ENCODE peak calls at places on chromosomes 5 and 9, in eight cellular contexts. One of them, this sample, is unnamed.

GRCh38 chr9:92196400-92196799 is 81.2 kb upstream of the SPTLC1 start:
- DNase-seq in uterus: no peak
- DNase-seq in neural progenitor cell: no peak
- DNase-seq in right atrium auricular region: no peak
- DNase-seq in fibroblast of lung: no peak
- DNase-seq in neuronal stem cell: no peak
- DNase-seq in PC-3: no peak
- DNase-seq in mucosa of descending colon: no peak
- DNase-seq in this sample: no peak

GRCh38 chr9:88197781-88198345 is 59.6 kb upstream of the SPATA31C2 start:
- DNase-seq in mucosa of descending colon: no peak
- DNase-seq in right atrium auricular region: no peak
- DNase-seq in neuronal stem cell: no peak
- DNase-seq in fibroblast of lung: peak; percentile 95
- DNase-seq in PC-3: peak; percentile 81
- DNase-seq in neural progenitor cell: no peak
- DNase-seq in uterus: no peak
- DNase-seq in this sample: no peak

GRCh38 chr5:43422143-43422542 is 10.0 kb upstream of the CCL28 start:
- DNase-seq in neuronal stem cell: no peak
- DNase-seq in PC-3: peak; percentile 77
- DNase-seq in uterus: no peak
- DNase-seq in right atrium auricular region: no peak
- DNase-seq in mucosa of descending colon: peak; percentile 61
- DNase-seq in neural progenitor cell: no peak
- DNase-seq in fibroblast of lung: peak; percentile 92
- DNase-seq in this sample: no peak

GRCh38 chr5:139746691-139747582 is 48.7 kb upstream of the PSD2 start:
- DNase-seq in PC-3: no peak
- DNase-seq in right atrium auricular region: no peak
- DNase-seq in fibroblast of lung: peak; percentile 50
- DNase-seq in neural progenitor cell: no peak
- DNase-seq in mucosa of descending colon: no peak
- DNase-seq in uterus: peak; percentile 41
- DNase-seq in neuronal stem cell: no peak
- DNase-seq in this sample: peak; percentile 71

GRCh38 chr5:154251529-154251928 is 61.0 kb downstream of the GALNT10 start:
- DNase-seq in PC-3: no peak
- DNase-seq in mucosa of descending colon: no peak
- DNase-seq in neuronal stem cell: no peak
- DNase-seq in uterus: no peak
- DNase-seq in neural progenitor cell: no peak
- DNase-seq in right atrium auricular region: no peak
- DNase-seq in fibroblast of lung: no peak
- DNase-seq in this sample: no peak

GRCh38 chr5:57841671-57842375 is 359.2 kb upstream of the ACTBL2 start:
- DNase-seq in right atrium auricular region: no peak
- DNase-seq in fibroblast of lung: peak; percentile 99
- DNase-seq in mucosa of descending colon: no peak
- DNase-seq in PC-3: peak; percentile 87
- DNase-seq in neuronal stem cell: peak; percentile 50
- DNase-seq in uterus: no peak
- DNase-seq in neural progenitor cell: peak; percentile 62
- DNase-seq in this sample: no peak

GRCh38 chr5:108255468-108255867 is 126.4 kb downstream of the FBXL17 start:
- DNase-seq in right atrium auricular region: no peak
- DNase-seq in fibroblast of lung: no peak
- DNase-seq in neuronal stem cell: no peak
- DNase-seq in uterus: no peak
- DNase-seq in neural progenitor cell: no peak
- DNase-seq in PC-3: no peak
- DNase-seq in mucosa of descending colon: no peak
- DNase-seq in this sample: no peak

GRCh38 chr5:113336975-113337374 is 97.8 kb downstream of the TSSK1B start:
- DNase-seq in PC-3: peak; percentile 72
- DNase-seq in mucosa of descending colon: no peak
- DNase-seq in uterus: peak; percentile 30
- DNase-seq in fibroblast of lung: peak; percentile 73
- DNase-seq in neural progenitor cell: peak; percentile 47
- DNase-seq in neuronal stem cell: no peak
- DNase-seq in right atrium auricular region: peak; percentile 74
- DNase-seq in this sample: peak; percentile 56

GRCh38 chr5:54457094-54457531 is 1.6 kb downstream of the HSPB3 start:
- DNase-seq in neural progenitor cell: no peak
- DNase-seq in PC-3: no peak
- DNase-seq in right atrium auricular region: no peak
- DNase-seq in neuronal stem cell: no peak
- DNase-seq in mucosa of descending colon: peak; percentile 24
- DNase-seq in uterus: no peak
- DNase-seq in fibroblast of lung: peak; percentile 81
- DNase-seq in this sample: no peak

GRCh38 chr5:120345947-120346346 is 118.2 kb upstream of the PRR16 start:
- DNase-seq in right atrium auricular region: no peak
- DNase-seq in neuronal stem cell: no peak
- DNase-seq in fibroblast of lung: no peak
- DNase-seq in PC-3: no peak
- DNase-seq in uterus: no peak
- DNase-seq in mucosa of descending colon: no peak
- DNase-seq in neural progenitor cell: no peak
- DNase-seq in this sample: no peak

GRCh38 chr5:164562271-164562856 is 1056.9 kb downstream of the MAT2B start:
- DNase-seq in right atrium auricular region: no peak
- DNase-seq in uterus: no peak
- DNase-seq in neural progenitor cell: no peak
- DNase-seq in fibroblast of lung: peak; percentile 18
- DNase-seq in neuronal stem cell: no peak
- DNase-seq in mucosa of descending colon: no peak
- DNase-seq in PC-3: no peak
- DNase-seq in this sample: no peak

GRCh38 chr5:125552486-125552885 is 806.0 kb upstream of the ZNF608 start:
- DNase-seq in right atrium auricular region: no peak
- DNase-seq in mucosa of descending colon: no peak
- DNase-seq in uterus: no peak
- DNase-seq in neuronal stem cell: no peak
- DNase-seq in PC-3: no peak
- DNase-seq in fibroblast of lung: peak; percentile 63
- DNase-seq in neural progenitor cell: no peak
- DNase-seq in this sample: no peak

GRCh38 chr9:114092336-114092735 is 6.8 kb downstream of the KIF12 start:
- DNase-seq in fibroblast of lung: no peak
- DNase-seq in uterus: no peak
- DNase-seq in PC-3: no peak
- DNase-seq in mucosa of descending colon: no peak
- DNase-seq in neural progenitor cell: no peak
- DNase-seq in neuronal stem cell: no peak
- DNase-seq in right atrium auricular region: no peak
- DNase-seq in this sample: no peak

GRCh38 chr9:79583957-79584654 is 12.3 kb downstream of the TLE4 start:
- DNase-seq in PC-3: no peak
- DNase-seq in neuronal stem cell: no peak
- DNase-seq in right atrium auricular region: no peak
- DNase-seq in neural progenitor cell: peak; percentile 62
- DNase-seq in mucosa of descending colon: peak; percentile 30
- DNase-seq in fibroblast of lung: no peak
- DNase-seq in uterus: no peak
- DNase-seq in this sample: no peak

GRCh38 chr9:37988041-37988440 is 81.0 kb downstream of the SHB start:
- DNase-seq in neuronal stem cell: no peak
- DNase-seq in PC-3: no peak
- DNase-seq in mucosa of descending colon: no peak
- DNase-seq in uterus: no peak
- DNase-seq in fibroblast of lung: no peak
- DNase-seq in neural progenitor cell: no peak
- DNase-seq in right atrium auricular region: no peak
- DNase-seq in this sample: no peak

GRCh38 chr9:29212590-29213373 is 1639.5 kb upstream of the C9orf72 start:
- DNase-seq in neural progenitor cell: peak; percentile 72
- DNase-seq in neuronal stem cell: peak; percentile 24
- DNase-seq in PC-3: peak; percentile 30
- DNase-seq in right atrium auricular region: no peak
- DNase-seq in fibroblast of lung: no peak
- DNase-seq in uterus: peak; percentile 35
- DNase-seq in mucosa of descending colon: no peak
- DNase-seq in this sample: no peak

GRCh38 chr5:16849821-16850220 is 86.3 kb downstream of the MYO10 start:
- DNase-seq in neural progenitor cell: peak; percentile 59
- DNase-seq in mucosa of descending colon: no peak
- DNase-seq in PC-3: no peak
- DNase-seq in uterus: no peak
- DNase-seq in neuronal stem cell: peak; percentile 31
- DNase-seq in right atrium auricular region: no peak
- DNase-seq in fibroblast of lung: no peak
- DNase-seq in this sample: no peak

DNA sequence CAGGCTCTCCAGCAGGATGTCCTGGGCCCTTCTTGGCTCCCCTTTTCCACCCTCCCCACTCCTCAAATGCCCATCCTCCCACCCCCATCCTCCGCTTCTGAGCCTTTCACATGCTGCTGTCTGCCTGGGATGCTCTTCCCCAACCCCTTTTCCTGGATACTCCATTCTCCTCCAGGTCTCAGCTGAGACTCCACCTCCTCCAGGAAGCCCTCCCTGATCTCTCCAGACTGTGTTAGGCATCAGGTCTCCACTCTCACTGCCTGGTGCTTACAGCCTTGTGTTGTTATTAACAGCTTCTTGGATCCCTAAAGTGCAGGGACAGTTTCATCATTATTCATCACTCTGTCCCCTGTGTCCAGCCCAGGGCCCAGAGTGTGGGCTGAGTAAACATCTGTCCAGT is 14.8 kb upstream of the LAMC3 start:
- DNase-seq in neural progenitor cell: no peak
- DNase-seq in mucosa of descending colon: no peak
- DNase-seq in right atrium auricular region: no peak
- DNase-seq in neuronal stem cell: no peak
- DNase-seq in PC-3: no peak
- DNase-seq in uterus: no peak
- DNase-seq in fibroblast of lung: no peak
- DNase-seq in this sample: peak; percentile 3
- H3K4me3 ChIP-seq in neural progenitor cell: no peak overlapping the region
- H3K4me3 ChIP-seq in mucosa of descending colon: no peak overlapping the region
- H3K4me3 ChIP-seq in right atrium auricular region: no peak overlapping the region
- H3K4me3 ChIP-seq in neuronal stem cell: no peak overlapping the region
- H3K4me3 ChIP-seq in PC-3: no peak overlapping the region
- H3K4me3 ChIP-seq in uterus: no peak overlapping the region
- H3K4me3 ChIP-seq in fibroblast of lung: no peak overlapping the region
- H3K4me3 ChIP-seq in this sample: no peak overlapping the region

GRCh38 chr5:160692272-160692671 is 159.7 kb downstream of the ATP10B start:
- DNase-seq in right atrium auricular region: no peak
- DNase-seq in PC-3: no peak
- DNase-seq in mucosa of descending colon: no peak
- DNase-seq in uterus: no peak
- DNase-seq in neural progenitor cell: no peak
- DNase-seq in fibroblast of lung: no peak
- DNase-seq in neuronal stem cell: no peak
- DNase-seq in this sample: no peak
- H3K4me1 ChIP-seq in right atrium auricular region: no peaks in the 10 kb centered on the region
- H3K4me1 ChIP-seq in PC-3: no peaks in the 10 kb centered on the region
- H3K4me1 ChIP-seq in mucosa of descending colon: peaks cover 27% of the 10 kb centered on the region
- H3K4me1 ChIP-seq in uterus: no peaks in the 10 kb centered on the region
- H3K4me1 ChIP-seq in neural progenitor cell: no peaks in the 10 kb centered on the region
- H3K4me1 ChIP-seq in fibroblast of lung: no peaks in the 10 kb centered on the region
- H3K4me1 ChIP-seq in neuronal stem cell: no peaks in the 10 kb centered on the region
- H3K4me1 ChIP-seq in this sample: no peaks in the 10 kb centered on the region

DNA sequence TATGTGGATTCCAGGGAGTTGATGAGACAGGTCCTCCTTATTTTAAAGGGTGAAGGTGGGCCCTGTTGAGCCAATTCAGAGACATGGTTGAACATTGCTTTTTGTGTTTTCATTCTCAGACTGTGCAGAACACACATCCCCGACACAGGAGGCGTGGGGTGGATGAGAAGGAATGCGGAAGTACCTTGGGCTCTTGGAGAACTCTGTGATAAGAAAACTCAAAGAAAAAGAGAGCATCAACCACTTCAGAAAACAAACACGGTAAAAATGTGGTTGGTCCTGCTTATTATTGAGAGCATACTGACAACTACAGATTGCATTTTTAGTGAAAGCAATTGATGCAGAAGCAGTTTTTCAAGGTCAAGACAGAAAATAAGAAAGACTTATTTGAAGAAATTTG is 659.8 kb downstream of the IRX1 start:
- DNase-seq in PC-3: no peak
- DNase-seq in neuronal stem cell: no peak
- DNase-seq in mucosa of descending colon: no peak
- DNase-seq in fibroblast of lung: no peak
- DNase-seq in right atrium auricular region: no peak
- DNase-seq in neural progenitor cell: no peak
- DNase-seq in uterus: no peak
- DNase-seq in this sample: no peak
- H3K4me3 ChIP-seq in PC-3: no peak overlapping the region
- H3K4me3 ChIP-seq in neuronal stem cell: no peak overlapping the region
- H3K4me3 ChIP-seq in mucosa of descending colon: no peak overlapping the region
- H3K4me3 ChIP-seq in fibroblast of lung: no peak overlapping the region
- H3K4me3 ChIP-seq in right atrium auricular region: no peak overlapping the region
- H3K4me3 ChIP-seq in neural progenitor cell: no peak overlapping the region
- H3K4me3 ChIP-seq in uterus: no peak overlapping the region
- H3K4me3 ChIP-seq in this sample: no peak overlapping the region

GRCh38 chr9:127118597-127119318 is 3.7 kb downstream of the ANGPTL2 start:
- DNase-seq in fibroblast of lung: no peak
- DNase-seq in mucosa of descending colon: no peak
- DNase-seq in neural progenitor cell: peak; percentile 43
- DNase-seq in uterus: no peak
- DNase-seq in PC-3: no peak
- DNase-seq in neuronal stem cell: no peak
- DNase-seq in right atrium auricular region: no peak
- DNase-seq in this sample: no peak

GRCh38 chr9:127116088-127116726 is 6.2 kb downstream of the ANGPTL2 start:
- DNase-seq in neuronal stem cell: no peak
- DNase-seq in neural progenitor cell: no peak
- DNase-seq in PC-3: no peak
- DNase-seq in fibroblast of lung: no peak
- DNase-seq in mucosa of descending colon: no peak
- DNase-seq in uterus: no peak
- DNase-seq in right atrium auricular region: no peak
- DNase-seq in this sample: peak; percentile 34

GRCh38 chr9:127116946-127117345 is 5.5 kb downstream of the ANGPTL2 start:
- DNase-seq in uterus: no peak
- DNase-seq in mucosa of descending colon: no peak
- DNase-seq in PC-3: no peak
- DNase-seq in neuronal stem cell: no peak
- DNase-seq in fibroblast of lung: peak; percentile 28
- DNase-seq in right atrium auricular region: no peak
- DNase-seq in neural progenitor cell: no peak
- DNase-seq in this sample: no peak

GRCh38 chr9:127119319-127119709 is 3.1 kb downstream of the ANGPTL2 start:
- DNase-seq in neural progenitor cell: no peak
- DNase-seq in PC-3: no peak
- DNase-seq in mucosa of descending colon: no peak
- DNase-seq in uterus: no peak
- DNase-seq in fibroblast of lung: no peak
- DNase-seq in right atrium auricular region: no peak
- DNase-seq in neuronal stem cell: no peak
- DNase-seq in this sample: no peak

DNA sequence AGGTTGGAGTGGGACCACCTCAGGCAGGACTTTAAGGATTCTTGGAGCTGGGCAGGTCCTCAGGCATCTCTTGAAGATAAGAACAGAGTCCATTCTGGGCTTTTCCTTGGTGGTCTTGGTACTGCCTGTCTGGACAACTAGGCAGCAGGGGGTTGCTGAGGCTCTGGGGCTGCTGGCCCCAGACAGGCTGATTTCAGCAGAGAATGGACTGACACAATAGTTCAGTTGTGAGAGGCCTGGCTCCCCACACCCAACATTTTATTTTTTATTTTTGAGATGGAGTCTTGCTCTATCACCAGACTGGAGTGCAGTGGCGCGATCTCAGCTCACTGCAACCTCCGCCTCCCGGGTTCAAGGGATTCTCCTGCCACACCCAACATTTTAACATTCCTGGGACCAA is 4.6 kb downstream of the ANGPTL2 start:
- DNase-seq in uterus: no peak
- DNase-seq in neuronal stem cell: no peak
- DNase-seq in right atrium auricular region: no peak
- DNase-seq in mucosa of descending colon: no peak
- DNase-seq in PC-3: no peak
- DNase-seq in neural progenitor cell: no peak
- DNase-seq in fibroblast of lung: no peak
- DNase-seq in this sample: no peak
- H3K4me1 ChIP-seq in uterus: no peaks in the 10 kb centered on the region
- H3K4me1 ChIP-seq in neuronal stem cell: peaks cover 11% of the 10 kb centered on the region
- H3K4me1 ChIP-seq in right atrium auricular region: no peaks in the 10 kb centered on the region
- H3K4me1 ChIP-seq in mucosa of descending colon: peaks cover under 1% of the 10 kb centered on the region
- H3K4me1 ChIP-seq in PC-3: peaks cover 33% of the 10 kb centered on the region
- H3K4me1 ChIP-seq in neural progenitor cell: peaks cover 19% of the 10 kb centered on the region
- H3K4me1 ChIP-seq in fibroblast of lung: peaks cover 10% of the 10 kb centered on the region
- H3K4me1 ChIP-seq in this sample: no peaks in the 10 kb centered on the region